ENCODE peak calls at places on chromosomes 1 and 21, in five cellular contexts. X is MM.1S, Y is brain microvascular endothelial cell, F is heart right ventricle, G is GM12865. O is an unnamed sample.
A peak's percentile ranks its signal among the peaks of the same experiment; 100 is the strongest.

GRCh38 chr1:102897537-102897936 is 210.8 kb downstream of the COL11A1 start:
- DNase-seq in X (no peak), Y (peak; percentile 34), F (no peak), G (no peak), O (no peak)

GRCh38 chr1:108051625-108052382 is 86.8 kb upstream of the VAV3 start:
- DNase-seq in X (no peak), Y (no peak), F (no peak), G (no peak), O (no peak)

GRCh38 chr1:213761845-213762407 is 225.8 kb upstream of the PROX1 start:
- DNase-seq in X (no peak), Y (no peak), F (no peak), G (no peak), O (no peak)

GRCh38 chr1:93178418-93178817 is 1.8 kb downstream of the TMED5 start:
- DNase-seq in X (no peak), Y (no peak), F (no peak), G (no peak), O (no peak)

GRCh38 chr1:9715536-9716226 is 64.2 kb downstream of the PIK3CD start:
- DNase-seq in X (no peak), Y (no peak), F (no peak), G (no peak), O (no peak)

GRCh38 chr1:157966034-157966671 is 27.3 kb upstream of the KIRREL1 start:
- DNase-seq in X (no peak), Y (peak; percentile 41), F (no peak), G (no peak), O (peak; percentile 28)

GRCh38 chr1:161180643-161181042 is 3.3 kb upstream of the B4GALT3 start:
- DNase-seq in X (peak; percentile 36), Y (no peak), F (no peak), G (no peak), O (no peak)

GRCh38 chr1:241614572-241614971 is 25.6 kb downstream of the CHML start:
- DNase-seq in X (no peak), Y (no peak), F (no peak), G (no peak), O (no peak)

GRCh38 chr1:208201241-208201640 is 42.9 kb downstream of the PLXNA2 start:
- DNase-seq in X (no peak), Y (peak; percentile 98), F (peak; percentile 72), G (no peak), O (no peak)

GRCh38 chr1:214514819-214515383 is 36.5 kb downstream of the PTPN14 start:
- DNase-seq in X (no peak), Y (no peak), F (no peak), G (no peak), O (no peak)

GRCh38 chr1:107877092-107877491 is 87.9 kb downstream of the VAV3 start:
- DNase-seq in X (no peak), Y (no peak), F (no peak), G (no peak), O (no peak)

GRCh38 chr1:27605796-27606707 is 2.1 kb upstream of the AHDC1 start:
- DNase-seq in X (peak; percentile 48), Y (no peak), F (peak; percentile 75), G (peak; percentile 76), O (peak; percentile 73)

GRCh38 chr1:184974837-184975115 is 468 bp upstream of the NIBAN1 start:
- DNase-seq in X (no peak), Y (no peak), F (no peak), G (no peak), O (no peak)

GRCh38 chr1:214638997-214639396 is 36.0 kb downstream of the CENPF start:
- DNase-seq in X (no peak), Y (peak; percentile 58), F (no peak), G (no peak), O (no peak)

GRCh38 chr1:54161495-54162168 is 8.8 kb upstream of the CDCP2 start:
- DNase-seq in X (no peak), Y (no peak), F (no peak), G (no peak), O (no peak)

GRCh38 chr1:151988405-151988851 is 5.2 kb downstream of the S100A10 start:
- DNase-seq in X (no peak), Y (peak; percentile 80), F (no peak), G (no peak), O (no peak)

GRCh38 chr1:54825696-54826095 is 24.6 kb upstream of the TTC22 start:
- DNase-seq in X (no peak), Y (no peak), F (no peak), G (no peak), O (no peak)

GRCh38 chr1:86169625-86170024 is 13.1 kb upstream of the COL24A1 start:
- DNase-seq in X (no peak), Y (no peak), F (no peak), G (no peak), O (no peak)

GRCh38 chr1:94688646-94689045 is 131.5 kb upstream of the SLC44A3 start:
- DNase-seq in X (no peak), Y (no peak), F (no peak), G (no peak), O (no peak)

GRCh38 chr1:153783233-153784190 is 8.3 kb downstream of the SLC27A3 start:
- DNase-seq in X (peak; percentile 97), Y (peak; percentile 78), F (peak; percentile 90), G (peak; percentile 97), O (peak; percentile 93)

GRCh38 chr1:87603636-87604035 is 275.0 kb downstream of the LMO4 start:
- DNase-seq in X (no peak), Y (no peak), F (no peak), G (no peak), O (no peak)

GRCh38 chr1:36382669-36383068 is 3.1 kb downstream of the STK40 start:
- DNase-seq in X (no peak), Y (no peak), F (no peak), G (no peak), O (no peak)

GRCh38 chr21:15820327-15820726 is 90.5 kb downstream of the USP25 start:
- DNase-seq in X (no peak), Y (no peak), F (no peak), G (no peak), O (no peak)

GRCh38 chr1:9573723-9574122 is 15.0 kb upstream of the TMEM201 start:
- DNase-seq in X (peak; percentile 60), Y (no peak), F (no peak), G (peak; percentile 65), O (no peak)

GRCh38 chr1:1122078-1122811 is 6.4 kb upstream of the C1orf159 start:
- DNase-seq in X (peak; percentile 71), Y (peak; percentile 44), F (peak; percentile 79), G (peak; percentile 77), O (peak; percentile 78)
- H3K4me3 ChIP-seq in X (peak overlapping the region; percentile 55), Y (no peak overlapping the region), F (peak overlapping the region; percentile 25), G (no peak overlapping the region), O (no peak overlapping the region)

GRCh38 chr1:41497056-41497440 is 12.6 kb upstream of the EDN2 start:
- DNase-seq in X (no peak), Y (no peak), F (no peak), G (no peak), O (no peak)
- H3K4me3 ChIP-seq in X (no peak overlapping the region), Y (no peak overlapping the region), F (no peak overlapping the region), G (no peak overlapping the region), O (no peak overlapping the region)

GRCh38 chr1:15289251-15289651 is 42.2 kb downstream of the FHAD1 start:
- DNase-seq in X (no peak), Y (no peak), F (no peak), G (no peak), O (no peak)

GRCh38 chr1:15288173-15288926 is 41.3 kb downstream of the FHAD1 start:
- DNase-seq in X (no peak), Y (no peak), F (no peak), G (no peak), O (no peak)

GRCh38 chr1:15287035-15287434 is 40.0 kb downstream of the FHAD1 start:
- DNase-seq in X (no peak), Y (no peak), F (no peak), G (no peak), O (no peak)

GRCh38 chr1:15286452-15286851 is 39.4 kb downstream of the FHAD1 start:
- DNase-seq in X (no peak), Y (no peak), F (no peak), G (no peak), O (no peak)

GRCh38 chr1:15287591-15287990 is 40.6 kb downstream of the FHAD1 start:
- DNase-seq in X (no peak), Y (no peak), F (no peak), G (no peak), O (no peak)
- H3K4me3 ChIP-seq in X (no peak overlapping the region), Y (no peak overlapping the region), F (no peak overlapping the region), G (no peak overlapping the region), O (no peak overlapping the region)

DNA sequence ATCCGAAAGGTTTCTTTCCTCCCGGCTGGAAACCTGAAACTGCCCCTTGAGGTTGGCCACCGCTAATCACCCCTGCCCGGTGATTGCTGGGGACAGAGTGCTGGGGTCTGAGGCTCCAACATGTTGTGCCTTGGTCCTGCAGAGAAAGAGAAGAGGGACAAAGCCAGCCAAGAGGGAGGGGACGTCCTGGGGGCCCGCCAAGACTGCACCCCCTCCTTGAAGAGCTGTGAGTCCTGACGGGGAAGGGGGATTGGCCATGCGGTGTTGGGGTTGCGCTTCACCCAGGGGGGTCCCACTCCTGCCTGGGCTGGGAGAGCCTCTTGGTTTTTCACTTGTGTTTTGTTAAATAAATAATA is 19.5 kb downstream of the LDLRAP1 start:
- DNase-seq in X (no peak), Y (no peak), F (no peak), G (no peak), O (no peak)
- H3K4me3 ChIP-seq in X (peak overlapping the region; percentile 19), Y (no peak overlapping the region), F (no peak overlapping the region), G (no peak overlapping the region), O (no peak overlapping the region)